ENCODE peak calls at places on chromosome 19, in five cellular contexts. G is CD4-positive, alpha-beta T cell; J is IMR-90; P is Calu3; U is stomach. N is an unnamed sample.

GRCh38 chr19:51325161-51325979 is 13.9 kb downstream of the IGLON5 start:
- DNase-seq in G (no peak), J (no peak), P (no peak), U (no peak), N (no peak)

GRCh38 chr19:55687281-55688172 is 12.5 kb downstream of the EPN1 start:
- DNase-seq in U (no peak), G (no peak), J (no peak), P (no peak), N (no peak)

GRCh38 chr19:58553799-58554493 is 959 bp downstream of the CHMP2A start:
- DNase-seq in J (no peak), P (no peak), G (no peak), U (no peak), N (no peak)

GRCh38 chr19:4967738-4968461 is 1.0 kb upstream of the KDM4B start:
- DNase-seq in P (no peak), J (no peak), U (no peak), G (no peak), N (no peak)

GRCh38 chr19:32558607-32559228 is 22.3 kb upstream of the PDCD5 start:
- DNase-seq in P (no peak), G (no peak), U (no peak), J (no peak), N (no peak)

GRCh38 chr19:52270266-52270885 is 989 bp downstream of the ZNF766 start:
- DNase-seq in J (peak), U (no peak), P (peak), G (peak), N (no peak)

GRCh38 chr19:51138549-51138979 is 3.5 kb upstream of the SIGLEC7 start:
- DNase-seq in P (no peak), G (no peak), J (no peak), U (peak), N (no peak)

GRCh38 chr19:37941820-37942515 is 35.0 kb downstream of the SIPA1L3 start:
- DNase-seq in G (no peak), J (no peak), P (no peak), U (no peak), N (no peak)

GRCh38 chr19:35292986-35293732 is 1.2 kb downstream of the MAG start:
- DNase-seq in U (no peak), G (no peak), P (no peak), J (no peak), N (no peak)

GRCh38 chr19:12984683-12985048 is 10.6 kb upstream of the NFIX start:
- DNase-seq in J (no peak), G (no peak), U (no peak), P (no peak), N (no peak)

GRCh38 chr19:19447536-19448237 is 42.2 kb downstream of the GATAD2A start:
- DNase-seq in G (no peak), J (peak), P (no peak), U (no peak), N (no peak)

GRCh38 chr19:41205995-41206394 is 13.0 kb downstream of the CYP2S1 start:
- DNase-seq in G (no peak), J (no peak), P (no peak), U (no peak), N (no peak)

GRCh38 chr19:49817964-49818690 is at the start of gene MED25:
- DNase-seq in U (peak), P (peak), G (peak), J (peak), N (peak)
- TF ChIP-seq CTCF in U (no peak), P (no peak), G (peak), J (no peak), N (peak)

DNA sequence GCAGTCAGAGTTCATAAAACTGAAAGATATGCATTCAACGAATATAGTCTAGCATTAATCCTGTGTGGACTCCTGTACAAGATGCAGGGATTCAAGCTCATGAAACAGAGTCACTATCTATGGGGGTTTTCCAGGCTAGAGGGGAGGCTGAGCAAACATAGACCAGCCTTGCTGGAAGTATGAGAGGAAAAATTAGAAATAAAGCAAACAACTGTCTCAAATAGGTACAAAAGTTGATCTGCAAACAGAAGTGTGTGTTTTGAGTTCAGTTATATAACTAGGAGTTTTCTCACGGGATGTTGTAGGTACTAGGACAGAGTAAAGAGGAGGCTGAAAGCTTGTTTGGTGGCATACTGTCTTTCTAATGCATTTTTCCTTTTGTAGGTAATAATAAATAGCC is 8.5 kb upstream of the LGALS14 start:
- DNase-seq in G (no peak), J (no peak), U (no peak), P (no peak), N (no peak)
- TF ChIP-seq CTCF in G (no peak), J (no peak), U (no peak), P (no peak), N (no peak)

GRCh38 chr19:44660081-44660480 is 11.2 kb upstream of the CEACAM19 start:
- DNase-seq in U (no peak), P (no peak), J (no peak), G (no peak), N (no peak)
- TF ChIP-seq CTCF in U (no peak), P (no peak), J (no peak), G (no peak), N (no peak)

DNA sequence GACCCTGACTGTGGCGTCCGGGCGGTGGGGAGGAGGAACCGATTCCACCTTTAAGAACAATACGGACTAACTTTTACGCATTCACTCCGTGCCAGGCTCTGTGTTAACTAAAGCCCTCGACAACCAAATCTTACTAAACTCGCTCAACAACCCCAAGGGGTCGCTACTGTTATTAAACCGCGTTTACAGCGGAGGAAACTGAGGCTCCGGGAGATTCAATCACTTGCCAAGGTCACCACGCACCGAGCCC is 1.2 kb downstream of the SAMD1 start:
- DNase-seq in G (no peak), U (no peak), J (no peak), P (no peak), N (no peak)
- TF ChIP-seq CTCF in G (peak), U (no peak), J (peak), P (no peak), N (peak)

DNA sequence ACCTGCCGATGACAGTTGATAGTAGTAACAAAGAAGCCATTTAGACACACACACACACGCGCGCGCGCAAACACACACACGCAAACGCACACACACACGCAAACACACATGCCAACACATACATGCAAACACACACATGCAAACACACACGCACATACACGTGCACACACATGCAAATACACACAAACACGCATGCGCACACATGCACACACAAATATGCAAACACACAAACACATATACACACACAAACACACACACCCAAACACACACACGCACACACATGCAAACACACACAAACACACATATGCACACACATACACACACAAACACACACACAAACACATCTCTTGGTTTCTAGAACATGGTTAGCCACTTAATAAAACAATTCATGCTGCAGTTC is 50.1 kb downstream of the ZNF557 start:
- DNase-seq in P (no peak), G (no peak), J (no peak), U (no peak), N (no peak)
- TF ChIP-seq CTCF in P (no peak), G (no peak), J (no peak), U (no peak), N (no peak)

N was measured in progenitor cell of endocrine pancreas.